ENCODE peak calls at places on chromosomes 12 and 14, in eight cellular contexts. K is body of pancreas; S is psoas muscle; Y is IMR-90; I is lower lobe of right lung; P is stimulated activated naive CD8-positive, alpha-beta T cell treated with anti-CD3 and anti-CD28 coated beads, Interleukin-15, amount 100 ng/mL, for 72 hours; C is central memory CD8-positive, alpha-beta T cell; Q is activated CD8-positive, alpha-beta T cell treated with anti-CD3 and anti-CD28 coated beads, Interleukin-2, amount 10 ng/mL, durations not matched to agents 7 days and 5 days. G is an unnamed sample.

GRCh38 chr14:69317780-69318179 is 57.8 kb downstream of the GALNT16 start:
- ATAC-seq in K (no peak), S (no peak), Y (no peak), I (peak), P (no peak), C (no peak), Q (no peak), G (peak)

GRCh38 chr14:49052516-49052915 is 533.7 kb downstream of the RPS29 start:
- ATAC-seq in K (no peak), S (no peak), Y (peak), I (no peak), P (no peak), C (no peak), Q (no peak), G (no peak)

GRCh38 chr12:128840862-128841468 is 12.3 kb upstream of the GLT1D1 start:
- ATAC-seq in K (no peak), S (no peak), Y (no peak), I (no peak), P (no peak), C (no peak), Q (no peak), G (peak)

GRCh38 chr14:35412281-35413057 is 7.9 kb upstream of the NFKBIA start:
- ATAC-seq in K (no peak), S (peak), Y (no peak), I (no peak), P (no peak), C (no peak), Q (no peak), G (no peak)

GRCh38 chr12:108312885-108313203 is 26.3 kb downstream of the CMKLR1 start:
- ATAC-seq in K (peak), S (peak), Y (no peak), I (peak), P (peak), C (no peak), Q (no peak), G (no peak)

GRCh38 chr14:61512026-61512425 is 183.3 kb upstream of the HIF1A start:
- ATAC-seq in K (peak), S (no peak), Y (peak), I (peak), P (peak), C (no peak), Q (no peak), G (no peak)

GRCh38 chr14:51732494-51733080 is 80.9 kb downstream of the FRMD6 start:
- ATAC-seq in K (no peak), S (no peak), Y (peak), I (no peak), P (no peak), C (no peak), Q (no peak), G (no peak)

GRCh38 chr12:12919666-12920435 is 28.5 kb downstream of the GPRC5A start:
- ATAC-seq in K (no peak), S (no peak), Y (no peak), I (no peak), P (no peak), C (no peak), Q (no peak), G (no peak)

GRCh38 chr12:98595152-98595988 is 1.9 kb downstream of the SLC25A3 start:
- ATAC-seq in K (no peak), S (no peak), Y (peak), I (no peak), P (peak), C (no peak), Q (no peak), G (no peak)

GRCh38 chr14:88765130-88765529 is 27.6 kb downstream of the EML5 start:
- ATAC-seq in K (no peak), S (no peak), Y (peak), I (no peak), P (peak), C (no peak), Q (no peak), G (no peak)

GRCh38 chr12:58425481-58426392 is 484.4 kb downstream of the ATP23 start:
- ATAC-seq in K (no peak), S (no peak), Y (peak), I (peak), P (peak), C (no peak), Q (no peak), G (no peak)

GRCh38 chr14:80211143-80212024 is at the start of gene DIO2:
- ATAC-seq in K (peak), S (peak), Y (peak), I (peak), P (no peak), C (no peak), Q (no peak), G (no peak)

GRCh38 chr14:55180434-55180833 is 11.0 kb downstream of the DLGAP5 start:
- ATAC-seq in K (no peak), S (no peak), Y (no peak), I (peak), P (no peak), C (no peak), Q (no peak), G (peak)

GRCh38 chr12:94305293-94305957 is 154.2 kb downstream of the CEP83 start:
- ATAC-seq in K (no peak), S (no peak), Y (peak), I (peak), P (peak), C (no peak), Q (peak), G (peak)

GRCh38 chr12:22276846-22277245 is 57.7 kb downstream of the ST8SIA1 start:
- ATAC-seq in K (no peak), S (no peak), Y (no peak), I (no peak), P (no peak), C (no peak), Q (no peak), G (peak)

G was measured in stimulated activated memory B cell treated with anti-CD40 and anti-IgM and Interleukin-4, amounts not matched to agents 10 μg/mL and 1 μg/mL and 100 μg/mL, for 72 hours.